ENCODE peak calls at places on chromosomes 5 and 9, in five cellular contexts. F is neural progenitor cell, N is hepatocyte, Q is body of pancreas, U is A549. V is an unnamed sample. For H3K4me1, the result is how much of the 10 kb centered on the place peaks cover.

GRCh38 chr9:132858756-132859155 is 19.3 kb downstream of the AK8 start:
- DNase-seq in F (no peak), N (no peak), Q (no peak), U (no peak), V (peak)

GRCh38 chr5:170159947-170160346 is 54.2 kb downstream of the FOXI1 start:
- DNase-seq in F (no peak), N (no peak), Q (no peak), U (no peak), V (no peak)

GRCh38 chr5:65916636-65917035 is 9.7 kb upstream of the ERBIN start:
- DNase-seq in F (no peak), N (no peak), Q (no peak), U (no peak), V (no peak)

GRCh38 chr9:89486681-89487080 is 11.2 kb downstream of the SEMA4D start:
- DNase-seq in F (no peak), N (no peak), Q (no peak), U (no peak), V (no peak)

GRCh38 chr5:98517967-98518366 is 255.5 kb upstream of the RGMB start:
- DNase-seq in F (no peak), N (no peak), Q (no peak), U (no peak), V (no peak)

GRCh38 chr5:64767959-64768357 is 533 bp downstream of the SREK1IP1 start:
- DNase-seq in F (peak), N (peak), Q (peak), U (peak), V (peak)

GRCh38 chr5:95864456-95864855 is 41.9 kb upstream of the GLRX start:
- DNase-seq in F (no peak), N (no peak), Q (no peak), U (no peak), V (no peak)

GRCh38 chr9:78811562-78812276 is 514.8 kb downstream of the PSAT1 start:
- DNase-seq in F (peak), N (no peak), Q (no peak), U (no peak), V (no peak)

GRCh38 chr5:65127181-65127901 is 354.4 kb downstream of the ADAMTS6 start:
- DNase-seq in F (no peak), N (no peak), Q (no peak), U (no peak), V (no peak)

GRCh38 chr5:134503088-134503936 is 22.2 kb upstream of the JADE2 start:
- DNase-seq in F (no peak), N (peak), Q (peak), U (peak), V (peak)

GRCh38 chr5:127076730-127077129 is 3.4 kb upstream of the C5orf63 start:
- DNase-seq in F (no peak), N (no peak), Q (no peak), U (no peak), V (no peak)

GRCh38 chr9:84839538-84839937 is 170.0 kb downstream of the NTRK2 start:
- DNase-seq in F (peak), N (peak), Q (no peak), U (no peak), V (no peak)

GRCh38 chr9:104864675-104865104 is 63.3 kb downstream of the ABCA1 start:
- DNase-seq in F (no peak), N (peak), Q (no peak), U (no peak), V (no peak)

GRCh38 chr9:104868687-104869404 is 59.1 kb downstream of the ABCA1 start:
- DNase-seq in F (peak), N (peak), Q (peak), U (peak), V (peak)

GRCh38 chr9:104863180-104863883 is 64.6 kb downstream of the ABCA1 start:
- DNase-seq in F (peak), N (peak), Q (peak), U (peak), V (no peak)

GRCh38 chr9:104868303-104868686 is 59.7 kb downstream of the ABCA1 start:
- DNase-seq in F (no peak), N (no peak), Q (no peak), U (no peak), V (no peak)

DNA sequence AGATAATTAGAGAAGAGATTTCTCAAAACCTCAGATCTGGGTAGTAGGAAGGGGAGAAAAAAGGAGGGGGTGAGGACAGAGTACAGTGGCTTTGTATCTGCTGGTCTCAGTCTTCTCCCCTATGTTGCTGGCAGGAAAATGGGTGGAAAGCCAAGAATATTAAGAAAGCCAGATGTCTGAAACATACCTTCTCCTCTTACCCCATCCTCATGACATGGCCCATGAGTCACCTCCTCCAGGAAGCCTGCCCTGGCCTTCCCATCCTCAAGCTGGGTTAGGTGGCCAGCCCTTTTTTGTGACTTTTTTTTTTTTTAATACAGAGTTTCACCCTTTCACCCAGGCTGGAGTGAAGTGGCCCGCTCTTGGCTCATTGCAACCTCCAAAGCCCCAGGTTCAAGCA is 61.8 kb downstream of the ABCA1 start:
- DNase-seq in F (no peak), N (no peak), Q (no peak), U (no peak), V (no peak)
- H3K4me1 ChIP-seq in F (under half), N (under half), Q (under half), U (under half), V (under half)

DNA sequence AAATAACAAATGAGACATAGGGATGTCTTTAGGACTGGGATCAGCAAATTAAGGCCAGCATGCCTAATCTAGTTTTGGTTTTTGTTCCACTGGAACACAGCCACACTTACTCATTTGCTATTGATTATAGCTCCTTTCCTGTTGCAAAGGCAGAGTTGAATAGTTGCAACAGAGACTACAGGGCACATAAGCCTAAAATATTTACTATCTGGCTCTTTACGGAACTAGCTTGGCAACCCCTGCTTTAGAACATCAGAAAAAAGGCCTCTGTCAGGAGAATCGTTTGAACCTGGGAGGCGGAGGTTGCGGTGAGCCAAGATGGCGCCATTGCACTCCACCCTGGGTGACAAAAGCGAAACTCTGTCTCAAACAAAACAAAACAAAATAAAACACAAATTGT is 384.8 kb downstream of the ELAVL2 start:
- DNase-seq in F (no peak), N (no peak), Q (no peak), U (no peak), V (no peak)
- H3K4me1 ChIP-seq in F (under half), N (under half), Q (under half), U (under half), V (under half)

GRCh38 chr9:136058152-136058483 is 37.0 kb downstream of the NACC2 start:
- DNase-seq in F (no peak), N (no peak), Q (no peak), U (no peak), V (no peak)

GRCh38 chr9:136055715-136056545 is 39.2 kb downstream of the NACC2 start:
- DNase-seq in F (no peak), N (no peak), Q (no peak), U (no peak), V (no peak)

GRCh38 chr9:136058801-136059302 is 36.2 kb downstream of the NACC2 start:
- DNase-seq in F (no peak), N (no peak), Q (no peak), U (no peak), V (no peak)

GRCh38 chr9:136056546-136057235 is 38.4 kb downstream of the NACC2 start:
- DNase-seq in F (no peak), N (no peak), Q (no peak), U (no peak), V (no peak)

DNA sequence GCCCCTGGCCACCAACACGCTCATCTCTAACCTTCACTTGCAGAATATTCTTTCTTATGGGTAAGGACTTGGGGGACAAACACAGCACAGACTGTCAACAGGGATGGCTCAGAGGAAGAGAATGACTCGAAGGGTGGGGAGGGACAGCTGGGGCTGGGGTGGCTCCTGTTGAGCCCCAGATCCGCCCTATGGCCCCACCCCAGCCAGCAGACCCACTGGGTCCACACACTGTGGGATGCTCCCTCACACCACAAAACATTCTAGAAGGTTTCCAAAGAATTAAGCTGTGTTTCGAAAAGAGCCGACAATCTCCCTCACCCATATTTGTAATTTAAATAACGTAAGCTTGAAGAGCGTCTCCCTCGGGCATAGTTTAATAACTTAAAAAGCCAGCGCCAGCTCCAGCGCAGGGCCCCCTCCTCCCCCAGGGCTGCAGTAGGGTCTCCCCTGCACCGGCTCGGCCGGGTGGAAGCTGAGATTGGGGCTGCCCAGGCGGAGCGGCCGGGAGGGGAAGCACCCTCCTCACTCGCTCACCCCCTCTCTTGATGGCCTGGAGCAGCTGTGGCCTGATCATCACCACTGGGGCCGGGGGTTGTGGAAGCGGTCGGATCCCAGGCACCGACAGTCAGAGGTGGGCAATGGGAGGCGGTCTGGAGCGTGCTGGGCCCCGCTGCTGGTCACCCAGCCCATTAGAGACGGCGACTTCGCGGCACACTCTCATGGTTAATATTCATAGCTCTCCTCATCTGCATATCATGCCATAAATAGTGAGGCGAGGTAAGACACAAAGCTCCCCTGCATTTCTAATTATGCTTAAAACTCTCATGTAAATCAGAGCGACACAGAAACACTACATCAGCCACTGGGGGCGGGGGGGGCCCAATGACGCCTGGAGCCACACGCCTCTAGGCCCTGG is 37.6 kb downstream of the NACC2 start:
- DNase-seq in F (no peak), N (no peak), Q (no peak), U (no peak), V (no peak)
- H3K4me1 ChIP-seq in F (under half), N (under half), Q (under half), U (half or more), V (under half)

GRCh38 chr5:113212244-113212920 is 222.4 kb downstream of the TSSK1B start:
- DNase-seq in F (no peak), N (peak), Q (peak), U (no peak), V (peak)
- H3K4me1 ChIP-seq in F (under half), N (under half), Q (under half), U (under half), V (half or more)